ENCODE peak calls at places on chromosomes 13 and 19, in eight cellular contexts. Z is iris pigment epithelial cell; O is stimulated activated CD8-positive, alpha-beta memory T cell treated with anti-CD3 and anti-CD28 coated beads, Interleukin-15, amount 100 ng/mL, for 48 hours; Y is sciatic nerve; P is activated CD4-positive, alpha-beta T cell treated with anti-CD3 and anti-CD28 coated beads for 48 hours; V is fibroblast of mammary gland; C is stimulated activated CD4-positive, alpha-beta T cell treated with anti-CD3 and anti-CD28 coated beads, Interleukin-4, amount 100 ng/mL, for 1 hour; B is NCI-H345. Q is an unnamed sample.

GRCh38 chr13:96091164-96091931 is 1.4 kb downstream of the HS6ST3 start:
- DNase-seq in Y (no peak), V (no peak), O (no peak), B (peak; percentile 32), Z (peak; percentile 1), C (no peak), P (peak; percentile 1), Q (no peak)

GRCh38 chr13:80562423-80562822 is 221.5 kb upstream of the SPRY2 start:
- DNase-seq in Y (no peak), B (no peak), P (no peak), C (no peak), V (no peak), Z (no peak), O (no peak), Q (no peak)

GRCh38 chr13:26459276-26460131 is 98.0 kb upstream of the WASF3 start:
- DNase-seq in P (no peak), Z (no peak), C (no peak), Y (no peak), O (no peak), V (peak; percentile 54), B (no peak), Q (no peak)

GRCh38 chr13:46232281-46232680 is 20.6 kb downstream of the LRRC63 start:
- DNase-seq in B (no peak), C (no peak), O (no peak), Z (no peak), Y (no peak), V (no peak), P (no peak), Q (no peak)

GRCh38 chr13:40993987-40994386 is 25.1 kb downstream of the ELF1 start:
- DNase-seq in Y (no peak), B (peak; percentile 75), Z (no peak), V (no peak), O (no peak), P (no peak), C (no peak), Q (peak; percentile 6)

GRCh38 chr13:30147380-30147779 is 160.0 kb downstream of the KATNAL1 start:
- DNase-seq in Y (no peak), C (no peak), P (no peak), B (no peak), V (no peak), O (no peak), Z (no peak), Q (no peak)

GRCh38 chr19:47467914-47468313 is 3.8 kb downstream of the SLC8A2 start:
- DNase-seq in Y (no peak), Z (no peak), C (no peak), P (no peak), O (no peak), B (no peak), V (no peak), Q (no peak)

GRCh38 chr13:110485604-110486003 is 75.9 kb downstream of the RAB20 start:
- DNase-seq in Z (peak; percentile 45), C (no peak), V (no peak), P (no peak), Y (no peak), O (no peak), B (no peak), Q (no peak)

GRCh38 chr13:20482275-20482761 is 43.3 kb downstream of the CRYL1 start:
- DNase-seq in O (no peak), B (no peak), P (no peak), V (no peak), Y (no peak), Z (no peak), C (no peak), Q (no peak)